ENCODE peak calls at places on chromosomes 4 and X, in nine cellular contexts. M is Caco-2, O is fibroblast of lung, Z is suprapubic skin, T is OCI-LY7, X is tibial nerve, V is prostate gland, I is right atrium auricular region, Q is upper lobe of left lung. W is an unnamed sample.

GRCh38 chr4:95439896-95440295 is 108.9 kb downstream of the UNC5C start:
- DNase-seq in M (no peak), O (no peak), Z (no peak), T (no peak), X (no peak), V (no peak), I (no peak), Q (no peak), W (no peak)

GRCh38 chrX:72408885-72409284 is 103.2 kb upstream of the CITED1 start:
- DNase-seq in M (no peak), O (no peak), Z (no peak), T (no peak), X (no peak), V (no peak), I (no peak), Q (no peak), W (no peak)

GRCh38 chr4:173910911-173911310 is 372.6 kb downstream of the FBXO8 start:
- DNase-seq in M (no peak), O (no peak), Z (no peak), T (no peak), X (no peak), V (no peak), I (no peak), Q (no peak), W (no peak)

GRCh38 chr4:186260504-186261448 is 5.2 kb upstream of the F11 start:
- DNase-seq in M (no peak), O (no peak), Z (no peak), T (no peak), X (no peak), V (no peak), I (no peak), Q (peak; percentile 22), W (no peak)

GRCh38 chrX:30795981-30796958 is 92.8 kb downstream of the TAB3 start:
- DNase-seq in M (no peak), O (no peak), Z (no peak), T (no peak), X (no peak), V (no peak), I (no peak), Q (no peak), W (no peak)

GRCh38 chrX:48945517-48946348 is 11.7 kb downstream of the OTUD5 start:
- DNase-seq in M (peak; percentile 42), O (peak; percentile 29), Z (no peak), T (peak; percentile 53), X (no peak), V (peak; percentile 19), I (no peak), Q (no peak), W (peak; percentile 30)

GRCh38 chr4:128241425-128241913 is 46.1 kb downstream of the PGRMC2 start:
- DNase-seq in M (no peak), O (peak; percentile 93), Z (no peak), T (no peak), X (peak; percentile 9), V (no peak), I (no peak), Q (no peak), W (no peak)

GRCh38 chr4:145920205-145920604 is 18.4 kb downstream of the ZNF827 start:
- DNase-seq in M (no peak), O (peak; percentile 99), Z (no peak), T (no peak), X (no peak), V (no peak), I (no peak), Q (no peak), W (no peak)

GRCh38 chr4:186948361-186949291 is 225.0 kb upstream of the FAT1 start:
- DNase-seq in M (no peak), O (peak; percentile 75), Z (no peak), T (peak; percentile 67), X (no peak), V (no peak), I (no peak), Q (no peak), W (no peak)

GRCh38 chr4:81030617-81031388 is at the start of gene BMP3:
- DNase-seq in M (no peak), O (peak; percentile 35), Z (no peak), T (peak; percentile 72), X (peak; percentile 15), V (peak; percentile 10), I (no peak), Q (peak; percentile 91), W (no peak)

GRCh38 chrX:155094468-155095061 is 23.3 kb downstream of the BRCC3 start:
- DNase-seq in M (no peak), O (peak; percentile 10), Z (no peak), T (peak; percentile 46), X (no peak), V (no peak), I (no peak), Q (no peak), W (peak; percentile 50)

DNA sequence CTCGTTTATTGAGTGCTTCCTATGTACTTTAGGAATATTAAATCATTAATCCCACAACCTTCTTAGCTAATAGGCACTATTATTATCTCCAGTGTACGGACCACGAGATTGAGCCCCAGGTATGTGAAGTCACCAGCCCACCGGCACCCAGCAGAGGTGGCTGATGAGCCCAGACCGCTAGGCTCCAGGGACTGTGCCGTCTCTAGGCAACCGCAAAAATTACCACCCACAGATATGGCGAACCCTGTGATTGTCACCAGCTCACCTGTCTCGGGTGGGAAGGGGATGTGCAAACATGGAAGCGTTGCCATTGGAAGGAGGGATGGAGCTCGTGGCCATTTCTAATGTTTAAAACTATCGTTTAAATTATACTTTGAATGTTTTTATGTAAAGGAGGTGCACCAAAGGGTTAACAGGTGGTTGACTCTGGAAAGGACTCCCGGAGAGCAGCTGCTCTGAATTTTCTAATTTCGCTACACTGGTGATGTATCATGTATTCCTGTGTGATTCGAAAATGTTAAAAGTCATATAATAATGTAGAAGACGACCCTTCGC is 21.0 kb upstream of the JAKMIP1 start:
- DNase-seq in M (no peak), O (no peak), Z (no peak), T (no peak), X (no peak), V (no peak), I (no peak), Q (no peak), W (no peak)
- H3K4me3 ChIP-seq in M (no peak overlapping the region), O (no peak overlapping the region), Z (peak overlapping the region; percentile 32), T (no peak overlapping the region), X (peak overlapping the region; percentile 32), V (no peak overlapping the region), I (peak overlapping the region; percentile 42), Q (peak overlapping the region; percentile 16), W (no peak overlapping the region)

DNA sequence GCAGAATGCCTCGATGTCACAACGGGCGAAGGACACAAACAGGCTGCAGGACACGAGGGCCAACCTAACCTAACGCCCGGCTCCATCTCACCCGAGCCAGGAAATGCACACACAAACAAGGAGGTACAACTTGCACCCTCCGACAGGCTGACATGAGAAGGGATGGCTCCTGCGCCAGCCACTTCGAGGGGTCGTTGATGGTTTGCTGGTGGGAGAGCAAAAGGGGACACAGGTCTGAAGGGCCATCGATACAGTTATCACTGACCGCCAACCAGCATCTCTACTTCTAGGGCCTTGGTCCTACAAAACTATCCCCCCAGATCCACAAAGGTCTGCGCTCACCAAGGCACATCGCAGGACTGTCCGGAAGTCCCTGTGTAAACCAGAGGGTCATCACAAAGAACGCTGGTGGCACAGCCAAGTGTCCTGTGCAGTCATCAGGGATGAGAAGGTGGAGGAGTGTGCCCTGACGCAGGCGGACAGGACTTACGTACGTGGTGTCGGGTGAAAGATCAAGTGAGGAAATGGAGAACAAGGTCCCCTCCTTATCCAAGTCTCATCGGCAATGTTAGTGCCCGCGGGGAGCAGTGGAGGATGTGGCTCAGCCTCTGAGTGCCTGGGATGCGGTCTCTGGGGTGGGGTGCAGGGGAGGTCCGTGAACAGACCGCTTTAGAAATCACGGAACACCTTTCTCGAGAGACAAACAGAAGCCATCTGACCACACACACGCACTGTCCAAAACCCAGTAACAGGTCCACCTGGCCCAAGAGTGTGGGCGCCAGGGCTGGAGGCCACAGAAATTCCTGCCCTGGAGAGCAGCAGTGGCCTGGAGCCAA is 7.0 kb downstream of the MXD4 start:
- DNase-seq in M (peak; percentile 19), O (no peak), Z (peak; percentile 65), T (no peak), X (peak; percentile 4), V (peak; percentile 4), I (peak; percentile 53), Q (no peak), W (peak; percentile 0)
- H3K4me1 ChIP-seq in M (no peaks in the 10 kb centered on the region), O (peaks cover 8% of the 10 kb centered on the region), Z (peaks cover 59% of the 10 kb centered on the region), T (no peaks in the 10 kb centered on the region), X (peaks cover 54% of the 10 kb centered on the region), V (peaks cover 46% of the 10 kb centered on the region), I (peaks cover 66% of the 10 kb centered on the region), Q (peaks cover 78% of the 10 kb centered on the region), W (peaks cover 6% of the 10 kb centered on the region)

DNA sequence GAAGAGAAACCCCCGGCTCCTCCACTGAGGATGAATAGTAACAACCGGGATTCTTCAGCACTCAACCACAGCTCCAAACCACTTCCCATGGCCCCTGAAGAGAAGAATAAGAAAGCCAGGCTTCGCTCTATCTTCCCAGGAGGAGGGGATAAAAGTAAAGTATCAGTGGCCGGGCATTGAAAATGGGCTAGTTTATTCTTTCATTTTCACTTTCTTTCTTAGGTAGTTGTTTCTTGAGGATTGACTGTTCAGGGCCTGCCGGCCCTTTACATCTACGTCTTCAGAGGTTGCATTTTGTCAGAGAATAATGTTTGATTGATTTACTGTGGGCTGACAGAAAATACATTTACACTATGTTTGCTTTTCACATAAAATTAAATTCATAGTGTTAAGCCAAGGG is 27.1 kb downstream of the PAK3 start:
- DNase-seq in M (no peak), O (no peak), Z (no peak), T (no peak), X (no peak), V (no peak), I (no peak), Q (no peak), W (no peak)
- H3K4me3 ChIP-seq in M (no peak overlapping the region), O (no peak overlapping the region), Z (no peak overlapping the region), T (no peak overlapping the region), X (no peak overlapping the region), V (no peak overlapping the region), I (no peak overlapping the region), Q (no peak overlapping the region), W (peak overlapping the region; percentile 41)

GRCh38 chr4:123405212-123405856 is 8.7 kb downstream of the SPRY1 start:
- DNase-seq in M (no peak), O (no peak), Z (no peak), T (no peak), X (no peak), V (no peak), I (no peak), Q (no peak), W (no peak)
- H3K4me1 ChIP-seq in M (peaks cover 13% of the 10 kb centered on the region), O (peaks cover 8% of the 10 kb centered on the region), Z (peaks cover 55% of the 10 kb centered on the region), T (no peaks in the 10 kb centered on the region), X (no peaks in the 10 kb centered on the region), V (no peaks in the 10 kb centered on the region), I (peaks cover 29% of the 10 kb centered on the region), Q (peaks cover 21% of the 10 kb centered on the region), W (no peaks in the 10 kb centered on the region)